ENCODE peak calls at places on chromosomes 13 and 19, in five cellular contexts. S, Z, Q, K and C are unnamed samples.

GRCh38 chr13:36582977-36583376 is 90.8 kb upstream of the SERTM1 start:
- DNase-seq in S (no peak), Z (no peak), Q (no peak), K (no peak), C (no peak)

GRCh38 chr13:99290890-99291289 is 16.3 kb downstream of the GPR183 start:
- DNase-seq in S (no peak), Z (no peak), Q (no peak), K (no peak), C (no peak)

GRCh38 chr13:94559201-94559795 is 36.7 kb downstream of the TGDS start:
- DNase-seq in S (no peak), Z (no peak), Q (no peak), K (no peak), C (no peak)

GRCh38 chr13:113981201-113981605 is 7.3 kb upstream of the C13orf46 start:
- DNase-seq in S (peak), Z (peak), Q (peak), K (peak), C (no peak)

GRCh38 chr13:47955836-47956235 is 45.2 kb downstream of the SUCLA2 start:
- DNase-seq in S (no peak), Z (no peak), Q (no peak), K (no peak), C (no peak)

GRCh38 chr13:20363162-20363561 is 131.0 kb upstream of the GJB6 start:
- DNase-seq in S (no peak), Z (no peak), Q (no peak), K (no peak), C (no peak)

GRCh38 chr19:5307655-5308054 is 33.0 kb downstream of the PTPRS start:
- DNase-seq in S (no peak), Z (no peak), Q (no peak), K (no peak), C (no peak)

GRCh38 chr19:342801-343421 is 1.7 kb downstream of the MIER2 start:
- DNase-seq in S (peak), Z (no peak), Q (peak), K (peak), C (no peak)

GRCh38 chr19:4130635-4131438 is 6.9 kb upstream of the MAP2K2 start:
- DNase-seq in S (no peak), Z (no peak), Q (peak), K (no peak), C (no peak)

GRCh38 chr19:21848706-21849105 is 12.7 kb upstream of the ZNF43 start:
- DNase-seq in S (no peak), Z (no peak), Q (no peak), K (peak), C (no peak)

GRCh38 chr19:56671613-56671994 is at the start of gene ZNF835:
- DNase-seq in S (peak), Z (peak), Q (peak), K (peak), C (peak)

GRCh38 chr13:32267836-32268439 is 47.2 kb downstream of the ZAR1L start:
- DNase-seq in S (no peak), Z (no peak), Q (peak), K (peak), C (no peak)

GRCh38 chr19:610801-611505 is 21.3 kb downstream of the HCN2 start:
- DNase-seq in S (peak), Z (no peak), Q (peak), K (no peak), C (peak)

GRCh38 chr13:28545583-28546333 is 50.8 kb upstream of the FLT1 start:
- DNase-seq in S (no peak), Z (no peak), Q (peak), K (no peak), C (no peak)

GRCh38 chr13:99310382-99311031 is 3.3 kb upstream of the GPR183 start:
- DNase-seq in S (no peak), Z (no peak), Q (no peak), K (no peak), C (no peak)

GRCh38 chr13:109180905-109181425 is 551.6 kb downstream of the MYO16 start:
- DNase-seq in S (no peak), Z (no peak), Q (no peak), K (no peak), C (no peak)

GRCh38 chr13:114263590-114263989 is 17.8 kb upstream of the UPF3A start:
- DNase-seq in S (no peak), Z (no peak), Q (peak), K (no peak), C (no peak)

GRCh38 chr13:59865398-59865797 is 298.3 kb downstream of the DIAPH3 start:
- DNase-seq in S (no peak), Z (no peak), Q (no peak), K (no peak), C (no peak)

GRCh38 chr19:7636691-7637373 is at the start of gene STXBP2:
- DNase-seq in S (peak), Z (no peak), Q (peak), K (peak), C (no peak)

GRCh38 chr13:66578305-66578704 is 651.8 kb downstream of the PCDH9 start:
- DNase-seq in S (no peak), Z (no peak), Q (no peak), K (no peak), C (no peak)

GRCh38 chr19:17797397-17798201 is 2.7 kb downstream of the B3GNT3 start:
- DNase-seq in S (no peak), Z (no peak), Q (peak), K (no peak), C (no peak)

GRCh38 chr19:29587518-29587986 is 18.5 kb upstream of the POP4 start:
- DNase-seq in S (no peak), Z (no peak), Q (peak), K (no peak), C (no peak)

GRCh38 chr13:100301418-100301817 is 212.5 kb downstream of the PCCA start:
- DNase-seq in S (no peak), Z (peak), Q (no peak), K (no peak), C (no peak)

GRCh38 chr13:113637262-113638160 is 20.5 kb downstream of the ATP4B start:
- DNase-seq in S (no peak), Z (no peak), Q (peak), K (no peak), C (no peak)

GRCh38 chr13:107866007-107866665 is 349.2 kb downstream of the LIG4 start:
- DNase-seq in S (no peak), Z (peak), Q (no peak), K (no peak), C (no peak)

GRCh38 chr13:52862358-52863206 is 14.1 kb upstream of the PCDH8 start:
- DNase-seq in S (no peak), Z (no peak), Q (peak), K (no peak), C (no peak)

GRCh38 chr19:54316746-54317107 is 3.8 kb upstream of the LILRA5 start:
- DNase-seq in S (no peak), Z (no peak), Q (no peak), K (peak), C (no peak)

GRCh38 chr13:60591348-60591747 is 194.3 kb downstream of the TDRD3 start:
- DNase-seq in S (no peak), Z (no peak), Q (no peak), K (no peak), C (no peak)

GRCh38 chr13:28792992-28793391 is 27.1 kb upstream of the MTUS2 start:
- DNase-seq in S (no peak), Z (no peak), Q (no peak), K (no peak), C (no peak)

GRCh38 chr19:47755065-47755761 is 9.9 kb downstream of the NOP53 start:
- DNase-seq in S (no peak), Z (no peak), Q (no peak), K (no peak), C (no peak)

DNA sequence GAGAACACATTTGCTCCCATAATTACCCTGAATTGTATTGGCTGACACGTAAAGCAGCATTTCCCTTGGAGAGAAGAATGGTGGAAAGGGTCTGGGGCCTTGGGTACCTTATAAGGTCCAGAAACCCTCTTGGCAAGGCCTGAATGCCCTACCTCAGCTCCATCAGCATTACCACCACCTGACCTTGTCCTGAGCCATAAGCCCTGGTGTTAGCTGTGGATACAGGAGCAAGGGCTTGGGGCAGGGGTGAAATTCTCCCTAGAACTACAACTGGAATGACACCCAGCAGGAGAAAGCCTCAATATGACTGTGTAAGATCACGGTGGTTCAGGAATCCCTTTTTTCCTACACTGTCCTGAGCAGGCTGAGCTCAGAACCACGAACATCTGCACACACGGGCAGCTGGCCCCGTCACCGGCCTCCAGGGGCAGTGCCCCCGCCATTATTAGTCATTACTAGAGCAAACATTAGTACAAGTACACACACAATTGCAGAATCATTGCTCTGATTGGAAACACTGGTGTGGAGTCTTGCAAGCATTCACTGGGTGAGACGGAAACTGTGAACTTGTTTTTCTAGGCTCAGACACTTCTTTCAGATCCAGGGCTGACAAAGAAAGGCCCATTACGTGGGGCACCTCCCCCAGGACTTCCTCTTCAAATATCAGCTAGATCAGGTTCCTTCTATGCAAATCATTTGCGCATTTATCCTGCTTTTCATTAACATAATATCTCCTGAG is 26.7 kb upstream of the MTIF3 start:
- DNase-seq in S (no peak), Z (no peak), Q (no peak), K (no peak), C (no peak)
- TF ChIP-seq CTCF in S (no peak), Z (no peak), Q (no peak), K (no peak), C (no peak)

GRCh38 chr19:44696939-44697669 is 1.8 kb upstream of the CEACAM16 start:
- DNase-seq in S (no peak), Z (no peak), Q (no peak), K (no peak), C (no peak)

GRCh38 chr19:44692379-44692721 is 6.6 kb upstream of the CEACAM16 start:
- DNase-seq in S (no peak), Z (no peak), Q (no peak), K (no peak), C (no peak)

GRCh38 chr19:44697670-44698034 is 1.3 kb upstream of the CEACAM16 start:
- DNase-seq in S (no peak), Z (no peak), Q (no peak), K (no peak), C (no peak)

GRCh38 chr19:44690131-44690440 is 8.9 kb upstream of the CEACAM16 start:
- DNase-seq in S (no peak), Z (no peak), Q (no peak), K (no peak), C (no peak)

GRCh38 chr19:44694184-44694579 is 4.8 kb upstream of the CEACAM16 start:
- DNase-seq in S (no peak), Z (no peak), Q (no peak), K (no peak), C (no peak)
- TF ChIP-seq CTCF in S (no peak), Z (no peak), Q (no peak), K (no peak), C (peak)

DNA sequence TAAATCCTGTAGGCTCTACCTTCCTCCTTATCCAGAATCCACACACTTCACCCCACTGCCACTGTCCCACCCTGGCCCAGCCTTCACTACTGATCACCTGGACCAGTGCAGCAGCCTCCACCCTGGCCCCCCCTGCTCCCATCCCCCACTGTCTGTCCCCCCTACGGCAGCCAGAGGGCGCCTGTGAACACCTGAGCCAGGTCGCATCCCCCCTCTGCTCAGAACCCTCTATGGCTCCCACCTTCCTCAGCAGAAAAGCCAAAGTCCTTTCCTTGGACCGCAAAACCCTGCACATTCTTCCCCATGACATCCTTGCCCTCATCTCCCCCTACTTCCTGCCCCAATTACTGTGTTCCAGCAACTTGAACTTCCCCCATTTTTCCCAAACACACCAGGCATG is 20.6 kb downstream of the ELAVL3 start:
- DNase-seq in S (no peak), Z (no peak), Q (no peak), K (no peak), C (no peak)
- TF ChIP-seq CTCF in S (no peak), Z (no peak), Q (no peak), K (no peak), C (peak)

GRCh38 chr13:39600766-39601165 is 2.2 kb downstream of the LHFPL6 start:
- DNase-seq in S (peak), Z (peak), Q (no peak), K (no peak), C (no peak)
- TF ChIP-seq CTCF in S (no peak), Z (peak), Q (no peak), K (no peak), C (no peak)

DNA sequence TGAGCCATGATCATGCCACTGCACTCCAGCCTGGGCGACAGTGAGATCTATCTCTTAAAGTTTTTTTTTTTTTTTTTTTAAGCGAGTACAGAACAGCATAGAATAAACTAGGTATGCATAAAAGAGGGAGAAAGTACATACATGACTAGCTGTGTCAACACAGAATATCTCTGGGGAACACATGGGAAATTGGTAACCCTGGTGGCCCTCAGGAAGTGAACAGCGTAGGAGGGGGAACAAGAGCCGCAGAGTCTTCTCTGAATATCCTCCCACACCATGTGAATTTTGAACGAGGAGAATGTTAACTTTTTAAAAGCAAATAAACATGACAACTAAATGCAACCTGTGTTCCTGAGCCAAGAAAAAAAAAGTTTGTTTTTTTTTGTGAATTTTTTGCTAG is 15.2 kb downstream of the PHLDB3 start:
- DNase-seq in S (no peak), Z (no peak), Q (no peak), K (no peak), C (no peak)
- TF ChIP-seq CTCF in S (no peak), Z (no peak), Q (no peak), K (no peak), C (no peak)

GRCh38 chr19:33520048-33520643 is 1.4 kb downstream of the PEPD start:
- DNase-seq in S (no peak), Z (no peak), Q (no peak), K (no peak), C (no peak)

GRCh38 chr19:33520844-33521479 is 629 bp downstream of the PEPD start:
- DNase-seq in S (no peak), Z (no peak), Q (peak), K (no peak), C (no peak)

GRCh38 chr19:33519416-33519815 is 2.2 kb downstream of the PEPD start:
- DNase-seq in S (no peak), Z (no peak), Q (no peak), K (no peak), C (no peak)

GRCh38 chr19:33522371-33522662 is 726 bp upstream of the PEPD start:
- DNase-seq in S (no peak), Z (no peak), Q (no peak), K (no peak), C (no peak)

GRCh38 chr19:33521480-33522370 is at the start of gene PEPD:
- DNase-seq in S (peak), Z (peak), Q (peak), K (peak), C (peak)
- TF ChIP-seq CTCF in S (peak), Z (no peak), Q (no peak), K (no peak), C (no peak)

DNA sequence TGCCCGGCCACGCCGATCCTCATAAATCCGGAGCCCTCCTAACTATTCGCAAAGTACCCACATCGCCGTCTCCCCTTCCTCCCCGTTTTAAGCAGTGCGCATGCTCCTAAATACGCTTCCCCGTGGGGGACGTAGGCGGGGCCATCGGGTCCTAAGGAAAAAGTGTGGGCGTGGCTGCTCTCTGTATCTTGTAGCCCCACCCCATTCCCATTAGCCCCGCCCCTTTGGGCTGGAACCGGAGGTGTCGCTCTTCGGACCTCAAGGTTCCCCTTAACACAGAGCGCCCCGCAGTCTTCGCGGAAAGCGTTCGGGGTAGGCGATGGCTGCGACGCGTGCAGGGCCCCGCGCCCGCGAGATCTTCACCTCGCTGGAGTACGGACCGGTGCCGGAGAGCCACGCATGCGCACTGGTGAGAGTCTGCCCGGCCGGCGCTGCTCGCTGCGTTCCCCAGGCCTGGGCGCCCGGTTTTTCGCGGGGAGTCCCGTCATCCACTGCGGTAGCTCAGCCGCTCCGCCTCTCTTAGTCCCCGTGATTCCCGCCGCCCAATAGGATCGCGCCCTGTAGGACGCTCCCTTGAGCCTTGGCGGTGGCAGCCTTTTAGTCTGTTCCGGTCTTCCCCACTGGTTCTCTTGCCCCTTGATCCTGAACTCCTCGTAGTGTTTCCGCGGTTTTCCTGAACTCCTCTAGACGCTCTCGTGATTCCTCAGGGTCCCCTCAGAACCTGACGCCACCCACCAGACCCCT is at the start of gene ALDH16A1:
- DNase-seq in S (peak), Z (peak), Q (peak), K (peak), C (peak)
- TF ChIP-seq CTCF in S (peak), Z (no peak), Q (no peak), K (no peak), C (no peak)

GRCh38 chr13:110314516-110315245 is 7.6 kb downstream of the COL4A2 start:
- DNase-seq in S (no peak), Z (no peak), Q (no peak), K (no peak), C (no peak)

GRCh38 chr13:110311721-110312668 is 4.9 kb downstream of the COL4A2 start:
- DNase-seq in S (no peak), Z (no peak), Q (no peak), K (no peak), C (no peak)

GRCh38 chr13:110309661-110310524 is 2.8 kb downstream of the COL4A2 start:
- DNase-seq in S (no peak), Z (no peak), Q (no peak), K (no peak), C (no peak)

GRCh38 chr13:110310541-110311491 is 3.7 kb downstream of the COL4A2 start:
- DNase-seq in S (no peak), Z (no peak), Q (no peak), K (no peak), C (no peak)

DNA sequence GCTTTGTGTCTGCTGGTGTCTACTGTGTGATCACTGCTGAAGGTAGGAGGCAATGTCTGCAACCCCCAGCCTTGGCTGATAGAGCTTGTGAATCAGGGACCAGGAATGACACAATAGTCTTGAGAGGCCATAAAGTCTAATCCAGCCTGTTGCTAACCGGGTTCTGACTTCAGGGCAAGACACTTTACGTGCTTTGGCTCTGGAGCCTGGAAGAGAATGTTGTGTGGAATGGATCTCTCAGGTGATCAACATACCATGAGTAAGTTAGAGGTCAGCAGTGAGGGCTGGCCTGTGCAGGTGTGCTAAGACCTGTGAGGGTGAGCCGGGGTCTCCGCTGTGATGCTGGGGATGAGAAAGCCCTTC is 5.6 kb downstream of the COL4A2 start:
- DNase-seq in S (no peak), Z (no peak), Q (no peak), K (no peak), C (no peak)
- TF ChIP-seq CTCF in S (no peak), Z (no peak), Q (no peak), K (no peak), C (no peak)

DNA sequence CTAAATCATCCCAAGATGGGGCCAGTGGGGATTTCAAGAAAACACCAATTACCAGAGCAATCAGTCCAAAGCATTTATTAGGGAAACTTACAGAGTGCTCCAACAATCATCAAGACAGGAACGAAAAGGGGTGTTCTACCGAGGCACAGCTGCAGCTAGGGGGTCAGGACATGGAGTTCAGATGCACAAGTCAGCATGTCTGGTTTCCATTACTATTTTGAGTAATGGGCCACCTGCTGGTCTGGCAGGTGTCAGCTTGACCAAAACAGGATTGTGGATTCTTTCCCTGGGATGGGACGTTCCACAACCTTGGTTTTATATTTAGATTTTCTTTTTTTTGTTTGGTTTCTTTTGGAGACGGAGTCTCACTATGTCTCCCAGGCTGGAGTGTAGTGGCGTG is 3.9 kb upstream of the UBL5 start:
- DNase-seq in S (no peak), Z (no peak), Q (no peak), K (no peak), C (no peak)
- TF ChIP-seq CTCF in S (no peak), Z (no peak), Q (no peak), K (no peak), C (no peak)